ENCODE peak calls at places on chromosomes 6 and 20, in six cellular contexts. One of them, this sample, is unnamed.

GRCh38 chr6:81326856-81327561 is 425.5 kb downstream of the TENT5A start:
- DNase-seq in tibial artery: no peak
- DNase-seq in COR-L47: no peak
- DNase-seq in activated CD8-positive, alpha-beta memory T cell treated with anti-CD3 and anti-CD28 coated beads for 48 hours: no peak
- DNase-seq in HCEC 1CT: no peak
- DNase-seq in occipital lobe: no peak
- DNase-seq in this sample: no peak

GRCh38 chr6:51893356-51893755 is 194.1 kb downstream of the PKHD1 start:
- DNase-seq in tibial artery: no peak
- DNase-seq in COR-L47: no peak
- DNase-seq in activated CD8-positive, alpha-beta memory T cell treated with anti-CD3 and anti-CD28 coated beads for 48 hours: no peak
- DNase-seq in HCEC 1CT: no peak
- DNase-seq in occipital lobe: no peak
- DNase-seq in this sample: no peak

GRCh38 chr20:31927758-31928157 is 24.1 kb downstream of the PDRG1 start:
- DNase-seq in tibial artery: no peak
- DNase-seq in COR-L47: no peak
- DNase-seq in activated CD8-positive, alpha-beta memory T cell treated with anti-CD3 and anti-CD28 coated beads for 48 hours: no peak
- DNase-seq in HCEC 1CT: no peak
- DNase-seq in occipital lobe: no peak
- DNase-seq in this sample: no peak

GRCh38 chr6:121366184-121366521 is 31.9 kb upstream of the TBC1D32 start:
- DNase-seq in tibial artery: no peak
- DNase-seq in COR-L47: no peak
- DNase-seq in activated CD8-positive, alpha-beta memory T cell treated with anti-CD3 and anti-CD28 coated beads for 48 hours: no peak
- DNase-seq in HCEC 1CT: no peak
- DNase-seq in occipital lobe: no peak
- DNase-seq in this sample: no peak

GRCh38 chr6:112189494-112189893 is 64.9 kb downstream of the LAMA4 start:
- DNase-seq in tibial artery: no peak
- DNase-seq in COR-L47: no peak
- DNase-seq in activated CD8-positive, alpha-beta memory T cell treated with anti-CD3 and anti-CD28 coated beads for 48 hours: no peak
- DNase-seq in HCEC 1CT: no peak
- DNase-seq in occipital lobe: no peak
- DNase-seq in this sample: peak

GRCh38 chr6:169530762-169531143 is 171.1 kb downstream of the WDR27 start:
- DNase-seq in tibial artery: no peak
- DNase-seq in COR-L47: no peak
- DNase-seq in activated CD8-positive, alpha-beta memory T cell treated with anti-CD3 and anti-CD28 coated beads for 48 hours: no peak
- DNase-seq in HCEC 1CT: no peak
- DNase-seq in occipital lobe: no peak
- DNase-seq in this sample: no peak

GRCh38 chr20:34575756-34576155 is 17.2 kb downstream of the MAP1LC3A start:
- DNase-seq in tibial artery: no peak
- DNase-seq in COR-L47: no peak
- DNase-seq in activated CD8-positive, alpha-beta memory T cell treated with anti-CD3 and anti-CD28 coated beads for 48 hours: no peak
- DNase-seq in HCEC 1CT: no peak
- DNase-seq in occipital lobe: no peak
- DNase-seq in this sample: no peak

GRCh38 chr6:29633532-29633901 is 534 bp upstream of the GABBR1 start:
- DNase-seq in tibial artery: no peak
- DNase-seq in COR-L47: no peak
- DNase-seq in activated CD8-positive, alpha-beta memory T cell treated with anti-CD3 and anti-CD28 coated beads for 48 hours: no peak
- DNase-seq in HCEC 1CT: no peak
- DNase-seq in occipital lobe: no peak
- DNase-seq in this sample: no peak

GRCh38 chr20:44021900-44022299 is 107.2 kb downstream of the TOX2 start:
- DNase-seq in tibial artery: no peak
- DNase-seq in COR-L47: no peak
- DNase-seq in activated CD8-positive, alpha-beta memory T cell treated with anti-CD3 and anti-CD28 coated beads for 48 hours: no peak
- DNase-seq in HCEC 1CT: no peak
- DNase-seq in occipital lobe: no peak
- DNase-seq in this sample: peak

GRCh38 chr20:19992996-19993908 is 23.9 kb upstream of the NAA20 start:
- DNase-seq in tibial artery: no peak
- DNase-seq in COR-L47: no peak
- DNase-seq in activated CD8-positive, alpha-beta memory T cell treated with anti-CD3 and anti-CD28 coated beads for 48 hours: no peak
- DNase-seq in HCEC 1CT: peak
- DNase-seq in occipital lobe: no peak
- DNase-seq in this sample: no peak

GRCh38 chr6:112365952-112366351 is 18.8 kb downstream of the RFPL4B start:
- DNase-seq in tibial artery: no peak
- DNase-seq in COR-L47: no peak
- DNase-seq in activated CD8-positive, alpha-beta memory T cell treated with anti-CD3 and anti-CD28 coated beads for 48 hours: no peak
- DNase-seq in HCEC 1CT: no peak
- DNase-seq in occipital lobe: no peak
- DNase-seq in this sample: no peak

GRCh38 chr6:129863664-129864063 is 2.5 kb upstream of the TMEM244 start:
- DNase-seq in tibial artery: no peak
- DNase-seq in COR-L47: no peak
- DNase-seq in activated CD8-positive, alpha-beta memory T cell treated with anti-CD3 and anti-CD28 coated beads for 48 hours: no peak
- DNase-seq in HCEC 1CT: peak
- DNase-seq in occipital lobe: no peak
- DNase-seq in this sample: no peak

GRCh38 chr20:8656335-8656734 is 412.6 kb upstream of the PLCB4 start:
- DNase-seq in tibial artery: no peak
- DNase-seq in COR-L47: no peak
- DNase-seq in activated CD8-positive, alpha-beta memory T cell treated with anti-CD3 and anti-CD28 coated beads for 48 hours: no peak
- DNase-seq in HCEC 1CT: no peak
- DNase-seq in occipital lobe: no peak
- DNase-seq in this sample: no peak

GRCh38 chr20:47125553-47126373 is 230.7 kb downstream of the ZMYND8 start:
- DNase-seq in tibial artery: no peak
- DNase-seq in COR-L47: peak
- DNase-seq in activated CD8-positive, alpha-beta memory T cell treated with anti-CD3 and anti-CD28 coated beads for 48 hours: no peak
- DNase-seq in HCEC 1CT: no peak
- DNase-seq in occipital lobe: no peak
- DNase-seq in this sample: peak

GRCh38 chr20:45890997-45891983 is at the start of the genes CTSA and NEURL2:
- DNase-seq in tibial artery: peak
- DNase-seq in COR-L47: peak
- DNase-seq in activated CD8-positive, alpha-beta memory T cell treated with anti-CD3 and anti-CD28 coated beads for 48 hours: peak
- DNase-seq in HCEC 1CT: peak
- DNase-seq in occipital lobe: peak
- DNase-seq in this sample: peak

GRCh38 chr20:19599200-19599599 is 158.9 kb upstream of the RIN2 start:
- DNase-seq in tibial artery: no peak
- DNase-seq in COR-L47: no peak
- DNase-seq in activated CD8-positive, alpha-beta memory T cell treated with anti-CD3 and anti-CD28 coated beads for 48 hours: no peak
- DNase-seq in HCEC 1CT: no peak
- DNase-seq in occipital lobe: no peak
- DNase-seq in this sample: no peak

GRCh38 chr6:41503841-41504525 is 42.2 kb upstream of the FOXP4 start:
- DNase-seq in tibial artery: peak
- DNase-seq in COR-L47: no peak
- DNase-seq in activated CD8-positive, alpha-beta memory T cell treated with anti-CD3 and anti-CD28 coated beads for 48 hours: no peak
- DNase-seq in HCEC 1CT: no peak
- DNase-seq in occipital lobe: no peak
- DNase-seq in this sample: peak

GRCh38 chr20:63941282-63942060 is 14.7 kb downstream of the UCKL1 start:
- DNase-seq in tibial artery: peak
- DNase-seq in COR-L47: no peak
- DNase-seq in activated CD8-positive, alpha-beta memory T cell treated with anti-CD3 and anti-CD28 coated beads for 48 hours: peak
- DNase-seq in HCEC 1CT: no peak
- DNase-seq in occipital lobe: no peak
- DNase-seq in this sample: peak

GRCh38 chr6:71299541-71300470 is 11.2 kb downstream of the OGFRL1 start:
- DNase-seq in tibial artery: no peak
- DNase-seq in COR-L47: no peak
- DNase-seq in activated CD8-positive, alpha-beta memory T cell treated with anti-CD3 and anti-CD28 coated beads for 48 hours: no peak
- DNase-seq in HCEC 1CT: peak
- DNase-seq in occipital lobe: no peak
- DNase-seq in this sample: no peak

GRCh38 chr6:6913346-6913745 is 194.4 kb upstream of the RREB1 start:
- DNase-seq in tibial artery: no peak
- DNase-seq in COR-L47: no peak
- DNase-seq in activated CD8-positive, alpha-beta memory T cell treated with anti-CD3 and anti-CD28 coated beads for 48 hours: no peak
- DNase-seq in HCEC 1CT: no peak
- DNase-seq in occipital lobe: no peak
- DNase-seq in this sample: no peak

GRCh38 chr6:139981810-139982550 is 607.5 kb upstream of the CITED2 start:
- DNase-seq in tibial artery: no peak
- DNase-seq in COR-L47: peak
- DNase-seq in activated CD8-positive, alpha-beta memory T cell treated with anti-CD3 and anti-CD28 coated beads for 48 hours: no peak
- DNase-seq in HCEC 1CT: peak
- DNase-seq in occipital lobe: no peak
- DNase-seq in this sample: no peak

GRCh38 chr20:59958123-59958522 is at the start of gene CDH26:
- DNase-seq in tibial artery: no peak
- DNase-seq in COR-L47: no peak
- DNase-seq in activated CD8-positive, alpha-beta memory T cell treated with anti-CD3 and anti-CD28 coated beads for 48 hours: no peak
- DNase-seq in HCEC 1CT: no peak
- DNase-seq in occipital lobe: no peak
- DNase-seq in this sample: no peak

GRCh38 chr6:19159087-19159486 is 678.1 kb upstream of the ID4 start:
- DNase-seq in tibial artery: no peak
- DNase-seq in COR-L47: no peak
- DNase-seq in activated CD8-positive, alpha-beta memory T cell treated with anti-CD3 and anti-CD28 coated beads for 48 hours: no peak
- DNase-seq in HCEC 1CT: no peak
- DNase-seq in occipital lobe: no peak
- DNase-seq in this sample: no peak

GRCh38 chr6:140275725-140276124 is 901.3 kb upstream of the CITED2 start:
- DNase-seq in tibial artery: no peak
- DNase-seq in COR-L47: no peak
- DNase-seq in activated CD8-positive, alpha-beta memory T cell treated with anti-CD3 and anti-CD28 coated beads for 48 hours: no peak
- DNase-seq in HCEC 1CT: no peak
- DNase-seq in occipital lobe: no peak
- DNase-seq in this sample: no peak

GRCh38 chr6:45076217-45076616 is 251.9 kb upstream of the RUNX2 start:
- DNase-seq in tibial artery: no peak
- DNase-seq in COR-L47: no peak
- DNase-seq in activated CD8-positive, alpha-beta memory T cell treated with anti-CD3 and anti-CD28 coated beads for 48 hours: no peak
- DNase-seq in HCEC 1CT: peak
- DNase-seq in occipital lobe: no peak
- DNase-seq in this sample: no peak

GRCh38 chr20:16771204-16771603 is 23.0 kb downstream of the OTOR start:
- DNase-seq in tibial artery: no peak
- DNase-seq in COR-L47: no peak
- DNase-seq in activated CD8-positive, alpha-beta memory T cell treated with anti-CD3 and anti-CD28 coated beads for 48 hours: no peak
- DNase-seq in HCEC 1CT: no peak
- DNase-seq in occipital lobe: no peak
- DNase-seq in this sample: no peak

GRCh38 chr6:21999012-21999528 is 297.8 kb downstream of the PRL start:
- DNase-seq in tibial artery: no peak
- DNase-seq in COR-L47: no peak
- DNase-seq in activated CD8-positive, alpha-beta memory T cell treated with anti-CD3 and anti-CD28 coated beads for 48 hours: no peak
- DNase-seq in HCEC 1CT: no peak
- DNase-seq in occipital lobe: no peak
- DNase-seq in this sample: no peak

GRCh38 chr20:23686046-23686750 is 2.6 kb downstream of the CST4 start:
- DNase-seq in tibial artery: no peak
- DNase-seq in COR-L47: no peak
- DNase-seq in activated CD8-positive, alpha-beta memory T cell treated with anti-CD3 and anti-CD28 coated beads for 48 hours: no peak
- DNase-seq in HCEC 1CT: no peak
- DNase-seq in occipital lobe: no peak
- DNase-seq in this sample: no peak

GRCh38 chr6:9516207-9516606 is 898.7 kb downstream of the TFAP2A start:
- DNase-seq in tibial artery: no peak
- DNase-seq in COR-L47: no peak
- DNase-seq in activated CD8-positive, alpha-beta memory T cell treated with anti-CD3 and anti-CD28 coated beads for 48 hours: no peak
- DNase-seq in HCEC 1CT: peak
- DNase-seq in occipital lobe: no peak
- DNase-seq in this sample: no peak

GRCh38 chr20:24735263-24735662 is 213.8 kb upstream of the CST7 start:
- DNase-seq in tibial artery: no peak
- DNase-seq in COR-L47: no peak
- DNase-seq in activated CD8-positive, alpha-beta memory T cell treated with anti-CD3 and anti-CD28 coated beads for 48 hours: no peak
- DNase-seq in HCEC 1CT: no peak
- DNase-seq in occipital lobe: no peak
- DNase-seq in this sample: peak

GRCh38 chr20:2814587-2815051 is at the start of gene C20orf141:
- DNase-seq in tibial artery: no peak
- DNase-seq in COR-L47: no peak
- DNase-seq in activated CD8-positive, alpha-beta memory T cell treated with anti-CD3 and anti-CD28 coated beads for 48 hours: no peak
- DNase-seq in HCEC 1CT: peak
- DNase-seq in occipital lobe: no peak
- DNase-seq in this sample: no peak

GRCh38 chr20:32536861-32537656 is 48.1 kb downstream of the NOL4L start:
- DNase-seq in tibial artery: no peak
- DNase-seq in COR-L47: peak
- DNase-seq in activated CD8-positive, alpha-beta memory T cell treated with anti-CD3 and anti-CD28 coated beads for 48 hours: no peak
- DNase-seq in HCEC 1CT: no peak
- DNase-seq in occipital lobe: no peak
- DNase-seq in this sample: no peak

GRCh38 chr20:9989066-9989724 is 45.6 kb upstream of the ANKEF1 start:
- DNase-seq in tibial artery: no peak
- DNase-seq in COR-L47: no peak
- DNase-seq in activated CD8-positive, alpha-beta memory T cell treated with anti-CD3 and anti-CD28 coated beads for 48 hours: no peak
- DNase-seq in HCEC 1CT: peak
- DNase-seq in occipital lobe: no peak
- DNase-seq in this sample: no peak

GRCh38 chr20:4952229-4952628 is 49.1 kb downstream of the SLC23A2 start:
- DNase-seq in tibial artery: no peak
- DNase-seq in COR-L47: no peak
- DNase-seq in activated CD8-positive, alpha-beta memory T cell treated with anti-CD3 and anti-CD28 coated beads for 48 hours: no peak
- DNase-seq in HCEC 1CT: no peak
- DNase-seq in occipital lobe: no peak
- DNase-seq in this sample: no peak

GRCh38 chr6:138250513-138251247 is 32.4 kb upstream of the PBOV1 start:
- DNase-seq in tibial artery: peak
- DNase-seq in COR-L47: no peak
- DNase-seq in activated CD8-positive, alpha-beta memory T cell treated with anti-CD3 and anti-CD28 coated beads for 48 hours: no peak
- DNase-seq in HCEC 1CT: no peak
- DNase-seq in occipital lobe: peak
- DNase-seq in this sample: no peak

GRCh38 chr6:46898011-46898410 is 23.7 kb downstream of the ADGRF5 start:
- DNase-seq in tibial artery: no peak
- DNase-seq in COR-L47: no peak
- DNase-seq in activated CD8-positive, alpha-beta memory T cell treated with anti-CD3 and anti-CD28 coated beads for 48 hours: no peak
- DNase-seq in HCEC 1CT: no peak
- DNase-seq in occipital lobe: no peak
- DNase-seq in this sample: no peak

GRCh38 chr6:82251942-82252341 is 4.4 kb upstream of the IBTK start:
- DNase-seq in tibial artery: no peak
- DNase-seq in COR-L47: peak
- DNase-seq in activated CD8-positive, alpha-beta memory T cell treated with anti-CD3 and anti-CD28 coated beads for 48 hours: no peak
- DNase-seq in HCEC 1CT: peak
- DNase-seq in occipital lobe: no peak
- DNase-seq in this sample: no peak

GRCh38 chr20:3890410-3890751 is 1.2 kb downstream of the PANK2 start:
- DNase-seq in tibial artery: peak
- DNase-seq in COR-L47: no peak
- DNase-seq in activated CD8-positive, alpha-beta memory T cell treated with anti-CD3 and anti-CD28 coated beads for 48 hours: no peak
- DNase-seq in HCEC 1CT: peak
- DNase-seq in occipital lobe: no peak
- DNase-seq in this sample: no peak

GRCh38 chr6:13710552-13711383 is 867 bp downstream of the RANBP9 start:
- DNase-seq in tibial artery: peak
- DNase-seq in COR-L47: no peak
- DNase-seq in activated CD8-positive, alpha-beta memory T cell treated with anti-CD3 and anti-CD28 coated beads for 48 hours: peak
- DNase-seq in HCEC 1CT: peak
- DNase-seq in occipital lobe: peak
- DNase-seq in this sample: peak

GRCh38 chr20:8646026-8646425 is 422.9 kb upstream of the PLCB4 start:
- DNase-seq in tibial artery: no peak
- DNase-seq in COR-L47: no peak
- DNase-seq in activated CD8-positive, alpha-beta memory T cell treated with anti-CD3 and anti-CD28 coated beads for 48 hours: no peak
- DNase-seq in HCEC 1CT: peak
- DNase-seq in occipital lobe: no peak
- DNase-seq in this sample: no peak